ENCODE peak calls at places on chromosomes 16 and 17, in nine cellular contexts. F is left lung, E is kidney epithelial cell, H is GM12878, A is OCI-LY7, P is AG09319, R is PC-3, W is natural killer cell, Y is spleen. Z is an unnamed sample.

GRCh38 chr16:67562918-67563707 is 787 bp downstream of the CTCF start:
- DNase-seq in H (no peak), F (peak), P (no peak), E (no peak), R (peak), Y (peak), A (peak), W (peak), Z (peak)

GRCh38 chr17:30093463-30094147 is 23.0 kb upstream of the NSRP1 start:
- DNase-seq in A (peak), P (peak), R (peak), F (no peak), Y (no peak), H (peak), W (no peak), E (no peak), Z (no peak)

GRCh38 chr16:57256601-57257395 is 11.7 kb downstream of the ARL2BP start:
- DNase-seq in Y (peak), P (no peak), A (no peak), F (no peak), W (no peak), H (no peak), E (no peak), R (no peak), Z (peak)

GRCh38 chr17:19299866-19300265 is 62.7 kb downstream of the B9D1 start:
- DNase-seq in P (no peak), E (no peak), W (no peak), R (no peak), A (no peak), Y (no peak), F (no peak), H (no peak), Z (no peak)

GRCh38 chr17:35808962-35809854 is at the start of gene TAF15:
- DNase-seq in F (peak), W (peak), E (peak), R (peak), A (peak), H (peak), Y (peak), P (peak), Z (peak)

GRCh38 chr17:30274887-30275286 is 16.9 kb downstream of the BLMH start:
- DNase-seq in W (no peak), R (no peak), Y (no peak), P (no peak), E (no peak), H (no peak), F (no peak), A (no peak), Z (no peak)

GRCh38 chr17:67392111-67392510 is 15.0 kb downstream of the PITPNC1 start:
- DNase-seq in E (no peak), A (no peak), R (no peak), Y (no peak), H (no peak), W (no peak), F (no peak), P (no peak), Z (no peak)

GRCh38 chr17:44972953-44973352 is 4.8 kb upstream of the C1QL1 start:
- DNase-seq in P (no peak), Y (no peak), R (peak), W (no peak), A (no peak), F (no peak), E (no peak), H (no peak), Z (no peak)

GRCh38 chr16:84973776-84974523 is 37.4 kb downstream of the ZDHHC7 start:
- DNase-seq in F (no peak), H (no peak), P (no peak), Y (no peak), E (no peak), R (no peak), A (no peak), W (no peak), Z (no peak)

GRCh38 chr17:64056269-64057005 is 36.0 kb upstream of the ICAM2 start:
- DNase-seq in F (no peak), R (peak), H (peak), Y (no peak), E (no peak), P (no peak), W (no peak), A (peak), Z (no peak)

GRCh38 chr17:13544292-13544691 is 57.4 kb downstream of the HS3ST3A1 start:
- DNase-seq in W (no peak), A (no peak), P (peak), R (peak), Y (no peak), E (peak), H (no peak), F (peak), Z (peak)

GRCh38 chr17:55990332-55991006 is 162.8 kb upstream of the ANKFN1 start:
- DNase-seq in Y (no peak), A (no peak), H (no peak), R (no peak), E (no peak), F (no peak), P (no peak), W (no peak), Z (no peak)

GRCh38 chr16:52976539-52977167 is 76.0 kb downstream of the CHD9NB start:
- DNase-seq in E (no peak), Y (no peak), P (no peak), A (peak), H (no peak), W (no peak), F (no peak), R (peak), Z (no peak)

GRCh38 chr16:56736476-56736875 is 6.5 kb downstream of the NUP93 start:
- DNase-seq in W (no peak), F (no peak), P (no peak), Y (no peak), R (no peak), H (no peak), E (no peak), A (no peak), Z (no peak)

GRCh38 chr16:1983544-1984346 is at the start of gene GFER:
- DNase-seq in P (peak), H (peak), R (peak), W (peak), Y (peak), F (peak), A (peak), E (no peak), Z (peak)

GRCh38 chr16:4261557-4262172 is 11.2 kb downstream of the TFAP4 start:
- DNase-seq in R (peak), Y (no peak), E (no peak), A (peak), P (no peak), W (no peak), F (no peak), H (no peak), Z (peak)

GRCh38 chr16:69937465-69937951 is 13.6 kb upstream of the CLEC18A start:
- DNase-seq in P (no peak), R (peak), A (no peak), W (no peak), E (no peak), Y (no peak), F (no peak), H (no peak), Z (no peak)
- TF ChIP-seq CTCF in P (no peak), R (peak), A (no peak), W (no peak), E (peak), Y (no peak), F (no peak), H (no peak), Z (no peak)

GRCh38 chr16:68843482-68844210 is at the start of gene TANGO6:
- DNase-seq in P (peak), W (peak), H (peak), A (peak), F (peak), R (peak), E (peak), Y (peak), Z (peak)
- TF ChIP-seq CTCF in P (peak), W (no peak), H (peak), A (peak), F (no peak), R (peak), E (peak), Y (no peak), Z (peak)

GRCh38 chr17:47844814-47845453 is 3.9 kb upstream of the SCRN2 start:
- DNase-seq in W (no peak), E (no peak), P (no peak), H (no peak), R (peak), Y (no peak), A (no peak), F (no peak), Z (no peak)
- TF ChIP-seq CTCF in W (no peak), E (no peak), P (peak), H (no peak), R (peak), Y (no peak), A (peak), F (no peak), Z (peak)

GRCh38 chr16:61042736-61043135 is 993.5 kb downstream of the CDH8 start:
- DNase-seq in Y (no peak), P (no peak), R (no peak), F (no peak), E (no peak), H (no peak), A (peak), W (no peak), Z (no peak)
- TF ChIP-seq CTCF in Y (no peak), P (no peak), R (no peak), F (no peak), E (no peak), H (no peak), A (no peak), W (no peak), Z (no peak)

DNA sequence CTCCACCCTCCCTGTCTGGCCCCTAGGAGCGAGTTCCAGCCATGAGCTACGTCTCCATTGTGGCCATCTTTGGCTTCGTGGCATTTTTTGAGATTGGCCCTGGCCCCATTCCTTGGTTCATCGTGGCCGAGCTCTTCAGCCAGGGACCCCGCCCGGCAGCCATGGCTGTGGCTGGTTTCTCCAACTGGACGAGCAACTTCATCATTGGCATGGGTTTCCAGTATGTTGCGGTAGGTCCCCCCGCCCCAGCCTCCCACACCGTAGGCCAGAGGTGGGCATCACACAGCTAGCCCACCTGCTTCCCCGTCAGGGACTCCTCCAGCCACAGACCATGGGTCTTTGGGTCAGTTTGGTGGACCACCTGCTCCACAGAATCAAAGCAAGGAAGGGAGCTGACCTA is 4.2 kb downstream of the SLC2A4 start:
- DNase-seq in E (no peak), W (no peak), H (no peak), P (no peak), R (no peak), A (no peak), Y (no peak), F (no peak), Z (no peak)
- TF ChIP-seq CTCF in E (no peak), W (no peak), H (no peak), P (no peak), R (no peak), A (no peak), Y (no peak), F (no peak), Z (no peak)

GRCh38 chr16:9599415-9600110 is 508.1 kb downstream of the HAPSTR1 start:
- DNase-seq in E (no peak), Y (no peak), W (no peak), F (no peak), P (no peak), H (no peak), R (no peak), A (no peak), Z (no peak)

GRCh38 chr16:9597967-9598730 is 506.7 kb downstream of the HAPSTR1 start:
- DNase-seq in Y (no peak), P (no peak), W (no peak), F (no peak), E (no peak), A (no peak), H (no peak), R (no peak), Z (no peak)

GRCh38 chr16:9596788-9597187 is 505.3 kb downstream of the HAPSTR1 start:
- DNase-seq in A (no peak), F (no peak), W (no peak), Y (no peak), E (no peak), R (no peak), H (no peak), P (no peak), Z (no peak)

GRCh38 chr16:9595393-9595792 is 503.9 kb downstream of the HAPSTR1 start:
- DNase-seq in F (no peak), Y (no peak), E (no peak), H (no peak), P (no peak), W (no peak), A (no peak), R (no peak), Z (no peak)

GRCh38 chr16:9598731-9599083 is 507.3 kb downstream of the HAPSTR1 start:
- DNase-seq in H (no peak), E (no peak), F (no peak), A (no peak), P (no peak), R (no peak), Y (no peak), W (no peak), Z (no peak)
- TF ChIP-seq CTCF in H (no peak), E (no peak), F (no peak), A (no peak), P (no peak), R (no peak), Y (no peak), W (no peak), Z (no peak)

GRCh38 chr17:50806141-50806643 is 29.2 kb upstream of the WFIKKN2 start:
- DNase-seq in H (no peak), P (no peak), R (peak), E (no peak), A (no peak), Y (no peak), F (no peak), W (no peak), Z (no peak)
- TF ChIP-seq CTCF in H (no peak), P (no peak), R (peak), E (no peak), A (peak), Y (no peak), F (no peak), W (no peak), Z (no peak)

DNA sequence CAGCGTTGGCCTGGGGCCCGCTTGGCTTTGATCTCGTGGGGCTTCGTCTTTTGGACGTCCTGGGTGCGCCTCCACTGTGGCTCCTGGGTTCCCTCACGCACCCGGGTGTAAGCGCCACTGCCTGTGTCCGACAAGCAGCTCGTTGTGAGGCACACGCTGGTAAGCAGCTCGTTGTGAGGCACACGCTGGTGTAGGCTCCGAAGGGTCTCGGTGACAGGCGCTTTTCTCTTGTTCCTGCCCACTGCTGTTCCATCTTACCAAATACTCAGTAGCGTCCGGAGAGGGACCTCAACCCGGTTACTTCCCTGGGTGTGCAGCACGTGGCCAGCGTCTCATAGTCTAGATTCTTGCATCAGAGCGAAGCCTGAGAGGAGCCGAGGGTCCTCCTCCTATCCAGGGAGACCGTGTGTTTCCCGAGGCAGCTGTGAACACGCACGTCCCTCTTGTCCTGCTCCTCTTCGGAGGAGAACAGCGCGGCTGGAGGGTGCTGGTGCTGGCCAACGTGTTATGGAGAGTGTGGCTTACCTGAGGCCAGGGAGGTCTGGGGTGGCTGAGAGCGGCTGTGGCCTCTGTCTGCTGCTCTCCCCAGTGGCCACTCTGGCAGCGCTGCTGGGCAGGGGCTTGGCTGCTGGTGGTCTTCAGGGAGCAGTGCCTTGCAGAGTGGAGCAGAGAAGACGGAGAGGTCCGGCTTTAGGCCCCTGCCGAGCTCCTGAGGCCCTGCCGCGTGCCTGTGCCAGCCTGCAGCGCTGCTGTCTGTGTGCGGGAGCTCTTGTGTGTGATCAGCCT is 32.1 kb upstream of the ZNF750 start:
- DNase-seq in A (no peak), W (no peak), H (no peak), R (no peak), E (no peak), F (no peak), P (no peak), Y (peak), Z (no peak)
- TF ChIP-seq CTCF in A (peak), W (no peak), H (no peak), R (no peak), E (no peak), F (no peak), P (no peak), Y (no peak), Z (no peak)

GRCh38 chr17:79088997-79089328 is 14.3 kb downstream of the ENGASE start:
- DNase-seq in W (no peak), P (no peak), R (no peak), E (no peak), A (no peak), Y (no peak), H (no peak), F (no peak), Z (no peak)

GRCh38 chr17:79091373-79091670 is 16.7 kb downstream of the ENGASE start:
- DNase-seq in P (no peak), E (no peak), R (no peak), F (no peak), A (no peak), H (no peak), W (no peak), Y (no peak), Z (no peak)

GRCh38 chr17:79089720-79090502 is 15.3 kb downstream of the ENGASE start:
- DNase-seq in F (no peak), E (no peak), P (no peak), A (no peak), Y (no peak), R (no peak), W (no peak), H (no peak), Z (no peak)

GRCh38 chr17:79092567-79092966 is 17.9 kb downstream of the ENGASE start:
- DNase-seq in P (no peak), A (no peak), Y (no peak), W (no peak), F (no peak), H (no peak), R (no peak), E (no peak), Z (no peak)

GRCh38 chr17:79090503-79091372 is 16.1 kb downstream of the ENGASE start:
- DNase-seq in F (no peak), A (no peak), Y (no peak), H (no peak), E (no peak), W (no peak), R (no peak), P (no peak), Z (no peak)
- TF ChIP-seq CTCF in F (no peak), A (no peak), Y (no peak), H (no peak), E (peak), W (no peak), R (peak), P (peak), Z (no peak)

Z was measured in mesothelial cell of epicardium.